ENCODE peak calls at places on chromosomes 3 and 15, in eight cellular contexts. P is GM13977, I is endothelial cell, R is colonic mucosa, W is psoas muscle, D is cardiac fibroblast, G is hepatocyte, J is HCT116. F is an unnamed sample.

GRCh38 chr15:31365655-31366127 is 39.1 kb downstream of the KLF13 start:
- DNase-seq in P (peak), I (peak), R (peak), W (peak), D (peak), G (peak), J (no peak), F (no peak)

GRCh38 chr3:197007296-197007940 is 22.2 kb downstream of the MELTF start:
- DNase-seq in P (no peak), I (no peak), R (no peak), W (no peak), D (no peak), G (peak), J (no peak), F (no peak)

GRCh38 chr3:177694316-177694715 is 497.0 kb upstream of the TBL1XR1 start:
- DNase-seq in P (no peak), I (no peak), R (no peak), W (no peak), D (peak), G (peak), J (no peak), F (no peak)

GRCh38 chr15:33584797-33585196 is 274.0 kb downstream of the RYR3 start:
- DNase-seq in P (no peak), I (no peak), R (no peak), W (no peak), D (peak), G (no peak), J (no peak), F (no peak)

GRCh38 chr15:101554115-101554915 is 64.8 kb upstream of the PCSK6 start:
- DNase-seq in P (no peak), I (no peak), R (no peak), W (no peak), D (no peak), G (no peak), J (no peak), F (no peak)

GRCh38 chr15:91199511-91199910 is 99.5 kb downstream of the SV2B start:
- DNase-seq in P (no peak), I (no peak), R (no peak), W (no peak), D (no peak), G (no peak), J (no peak), F (no peak)

GRCh38 chr3:196774191-196774820 is 34.6 kb downstream of the PAK2 start:
- DNase-seq in P (no peak), I (no peak), R (no peak), W (no peak), D (no peak), G (peak), J (no peak), F (no peak)

GRCh38 chr15:60507596-60508424 is 28.9 kb upstream of the ICE2 start:
- DNase-seq in P (peak), I (peak), R (peak), W (no peak), D (peak), G (peak), J (peak), F (no peak)

GRCh38 chr15:94322141-94322540 is 90.8 kb downstream of the MCTP2 start:
- DNase-seq in P (no peak), I (no peak), R (no peak), W (no peak), D (peak), G (no peak), J (no peak), F (no peak)

GRCh38 chr3:86785381-86785780 is 205.6 kb downstream of the VGLL3 start:
- DNase-seq in P (no peak), I (no peak), R (no peak), W (no peak), D (peak), G (peak), J (no peak), F (no peak)

GRCh38 chr3:123102826-123103225 is 36.0 kb downstream of the PDIA5 start:
- DNase-seq in P (no peak), I (no peak), R (no peak), W (no peak), D (no peak), G (peak), J (no peak), F (no peak)

GRCh38 chr15:41429003-41429890 is 12.4 kb downstream of the RTF1 start:
- DNase-seq in P (peak), I (no peak), R (peak), W (no peak), D (peak), G (peak), J (no peak), F (no peak)

GRCh38 chr15:38054488-38054887 is 120.0 kb downstream of the TMCO5A start:
- DNase-seq in P (no peak), I (no peak), R (no peak), W (no peak), D (peak), G (no peak), J (no peak), F (no peak)

GRCh38 chr3:46504780-46505179 is 7.0 kb downstream of the RTP3 start:
- DNase-seq in P (no peak), I (no peak), R (no peak), W (no peak), D (no peak), G (no peak), J (no peak), F (no peak)

GRCh38 chr3:172260381-172260780 is 187.9 kb downstream of the GHSR start:
- DNase-seq in P (no peak), I (no peak), R (no peak), W (no peak), D (peak), G (no peak), J (no peak), F (no peak)

GRCh38 chr3:24506966-24507775 is 12.5 kb upstream of the THRB start:
- DNase-seq in P (no peak), I (no peak), R (no peak), W (no peak), D (no peak), G (no peak), J (no peak), F (no peak)

GRCh38 chr15:78360958-78361714 is 21.0 kb downstream of the CRABP1 start:
- DNase-seq in P (no peak), I (no peak), R (no peak), W (no peak), D (no peak), G (no peak), J (no peak), F (no peak)

GRCh38 chr15:58546066-58546591 is 114.3 kb downstream of the LIPC start:
- DNase-seq in P (no peak), I (no peak), R (no peak), W (no peak), D (peak), G (no peak), J (no peak), F (no peak)

GRCh38 chr15:41544650-41545015 is 576 bp upstream of the RPAP1 start:
- DNase-seq in P (no peak), I (no peak), R (peak), W (peak), D (no peak), G (no peak), J (no peak), F (no peak)

GRCh38 chr15:91227062-91227461 is 127.0 kb downstream of the SV2B start:
- DNase-seq in P (no peak), I (no peak), R (no peak), W (no peak), D (no peak), G (no peak), J (no peak), F (no peak)

GRCh38 chr3:62667714-62668113 is 207.5 kb downstream of the CADPS start:
- DNase-seq in P (no peak), I (peak), R (no peak), W (no peak), D (no peak), G (no peak), J (no peak), F (no peak)

GRCh38 chr3:191644291-191644690 is 183.3 kb downstream of the PYDC2 start:
- DNase-seq in P (no peak), I (no peak), R (no peak), W (no peak), D (no peak), G (no peak), J (no peak), F (no peak)

GRCh38 chr3:153215971-153216370 is 53.9 kb downstream of the RAP2B start:
- DNase-seq in P (no peak), I (no peak), R (no peak), W (no peak), D (peak), G (peak), J (no peak), F (no peak)

GRCh38 chr15:67125589-67126502 is 60.4 kb downstream of the SMAD3 start:
- DNase-seq in P (no peak), I (no peak), R (no peak), W (peak), D (peak), G (peak), J (peak), F (no peak)

GRCh38 chr15:82298520-82298919 is 35.9 kb downstream of the SAXO2 start:
- DNase-seq in P (no peak), I (no peak), R (no peak), W (no peak), D (no peak), G (no peak), J (no peak), F (no peak)

GRCh38 chr3:105842449-105842848 is 26.4 kb downstream of the CBLB start:
- DNase-seq in P (no peak), I (no peak), R (no peak), W (no peak), D (no peak), G (no peak), J (no peak), F (no peak)

GRCh38 chr3:100096866-100097265 is 17.4 kb downstream of the FILIP1L start:
- DNase-seq in P (no peak), I (no peak), R (no peak), W (no peak), D (no peak), G (no peak), J (no peak), F (no peak)

GRCh38 chr3:100637197-100637631 is 27.8 kb downstream of the ADGRG7 start:
- DNase-seq in P (no peak), I (no peak), R (no peak), W (no peak), D (no peak), G (peak), J (no peak), F (no peak)

GRCh38 chr15:80798911-80799310 is 19.7 kb downstream of the CEMIP start:
- DNase-seq in P (no peak), I (no peak), R (no peak), W (no peak), D (no peak), G (no peak), J (no peak), F (no peak)

GRCh38 chr3:27590437-27591320 is 106.5 kb upstream of the SLC4A7 start:
- DNase-seq in P (no peak), I (peak), R (no peak), W (no peak), D (peak), G (no peak), J (no peak), F (no peak)

GRCh38 chr15:76674883-76675282 is 230.3 kb downstream of the SCAPER start:
- DNase-seq in P (no peak), I (no peak), R (no peak), W (no peak), D (peak), G (no peak), J (no peak), F (no peak)

GRCh38 chr3:10371167-10371566 is 50.3 kb upstream of the SEC13 start:
- DNase-seq in P (no peak), I (no peak), R (no peak), W (no peak), D (peak), G (no peak), J (no peak), F (no peak)

GRCh38 chr15:63908986-63909385 is 75.2 kb upstream of the HERC1 start:
- DNase-seq in P (no peak), I (no peak), R (no peak), W (no peak), D (no peak), G (no peak), J (no peak), F (no peak)

GRCh38 chr15:59349715-59350420 is 22.8 kb downstream of the MYO1E start:
- DNase-seq in P (no peak), I (no peak), R (no peak), W (peak), D (peak), G (peak), J (peak), F (no peak)

GRCh38 chr3:195554458-195554857 is 11.3 kb upstream of the PPP1R2 start:
- DNase-seq in P (no peak), I (no peak), R (no peak), W (no peak), D (no peak), G (no peak), J (no peak), F (no peak)

GRCh38 chr3:195558602-195559001 is 15.5 kb upstream of the PPP1R2 start:
- DNase-seq in P (peak), I (peak), R (peak), W (peak), D (peak), G (peak), J (peak), F (no peak)

GRCh38 chr3:195557327-195557726 is 14.2 kb upstream of the PPP1R2 start:
- DNase-seq in P (no peak), I (no peak), R (peak), W (no peak), D (no peak), G (no peak), J (no peak), F (no peak)

GRCh38 chr3:195555110-195555509 is 12.0 kb upstream of the PPP1R2 start:
- DNase-seq in P (no peak), I (no peak), R (no peak), W (no peak), D (no peak), G (no peak), J (no peak), F (no peak)

GRCh38 chr3:195556390-195556789 is 13.3 kb upstream of the PPP1R2 start:
- DNase-seq in P (no peak), I (peak), R (no peak), W (no peak), D (no peak), G (no peak), J (no peak), F (no peak)
- TF ChIP-seq CTCF in P (peak), I (no peak), R (peak), W (peak), D (peak), G (peak), J (peak), F (peak)

GRCh38 chr15:51289290-51289689 is 49.1 kb downstream of the CYP19A1 start:
- DNase-seq in P (no peak), I (no peak), R (no peak), W (no peak), D (no peak), G (no peak), J (no peak), F (no peak)

GRCh38 chr15:51284871-51285270 is 53.5 kb downstream of the CYP19A1 start:
- DNase-seq in P (no peak), I (no peak), R (no peak), W (no peak), D (no peak), G (no peak), J (no peak), F (no peak)

GRCh38 chr15:51288143-51289065 is 50.0 kb downstream of the CYP19A1 start:
- DNase-seq in P (no peak), I (no peak), R (peak), W (no peak), D (peak), G (peak), J (no peak), F (no peak)

GRCh38 chr15:51283026-51283425 is 55.4 kb downstream of the CYP19A1 start:
- DNase-seq in P (no peak), I (no peak), R (no peak), W (no peak), D (no peak), G (no peak), J (no peak), F (no peak)

GRCh38 chr15:51286816-51287215 is 51.6 kb downstream of the CYP19A1 start:
- DNase-seq in P (no peak), I (no peak), R (no peak), W (no peak), D (no peak), G (no peak), J (no peak), F (no peak)
- TF ChIP-seq CTCF in P (peak), I (no peak), R (peak), W (no peak), D (peak), G (peak), J (peak), F (no peak)

GRCh38 chr3:136728434-136728833 is 23.7 kb downstream of the STAG1 start:
- DNase-seq in P (no peak), I (no peak), R (no peak), W (no peak), D (no peak), G (no peak), J (no peak), F (no peak)

GRCh38 chr3:136725468-136725867 is 26.7 kb downstream of the STAG1 start:
- DNase-seq in P (no peak), I (no peak), R (no peak), W (no peak), D (no peak), G (no peak), J (no peak), F (no peak)

GRCh38 chr3:136731274-136731884 is 20.8 kb downstream of the STAG1 start:
- DNase-seq in P (no peak), I (no peak), R (no peak), W (no peak), D (no peak), G (no peak), J (no peak), F (no peak)

GRCh38 chr3:136730595-136731273 is 21.4 kb downstream of the STAG1 start:
- DNase-seq in P (no peak), I (no peak), R (peak), W (no peak), D (no peak), G (peak), J (no peak), F (no peak)

GRCh38 chr3:136728918-136729317 is 23.3 kb downstream of the STAG1 start:
- DNase-seq in P (no peak), I (no peak), R (no peak), W (no peak), D (peak), G (peak), J (no peak), F (no peak)
- TF ChIP-seq CTCF in P (no peak), I (no peak), R (no peak), W (no peak), D (no peak), G (no peak), J (no peak), F (no peak)

GRCh38 chr3:186421946-186422345 is 59.9 kb upstream of the DGKG start:
- DNase-seq in P (no peak), I (no peak), R (no peak), W (no peak), D (no peak), G (no peak), J (no peak), F (no peak)

GRCh38 chr3:186427627-186428026 is 65.6 kb upstream of the DGKG start:
- DNase-seq in P (no peak), I (no peak), R (no peak), W (no peak), D (peak), G (peak), J (no peak), F (no peak)

DNA sequence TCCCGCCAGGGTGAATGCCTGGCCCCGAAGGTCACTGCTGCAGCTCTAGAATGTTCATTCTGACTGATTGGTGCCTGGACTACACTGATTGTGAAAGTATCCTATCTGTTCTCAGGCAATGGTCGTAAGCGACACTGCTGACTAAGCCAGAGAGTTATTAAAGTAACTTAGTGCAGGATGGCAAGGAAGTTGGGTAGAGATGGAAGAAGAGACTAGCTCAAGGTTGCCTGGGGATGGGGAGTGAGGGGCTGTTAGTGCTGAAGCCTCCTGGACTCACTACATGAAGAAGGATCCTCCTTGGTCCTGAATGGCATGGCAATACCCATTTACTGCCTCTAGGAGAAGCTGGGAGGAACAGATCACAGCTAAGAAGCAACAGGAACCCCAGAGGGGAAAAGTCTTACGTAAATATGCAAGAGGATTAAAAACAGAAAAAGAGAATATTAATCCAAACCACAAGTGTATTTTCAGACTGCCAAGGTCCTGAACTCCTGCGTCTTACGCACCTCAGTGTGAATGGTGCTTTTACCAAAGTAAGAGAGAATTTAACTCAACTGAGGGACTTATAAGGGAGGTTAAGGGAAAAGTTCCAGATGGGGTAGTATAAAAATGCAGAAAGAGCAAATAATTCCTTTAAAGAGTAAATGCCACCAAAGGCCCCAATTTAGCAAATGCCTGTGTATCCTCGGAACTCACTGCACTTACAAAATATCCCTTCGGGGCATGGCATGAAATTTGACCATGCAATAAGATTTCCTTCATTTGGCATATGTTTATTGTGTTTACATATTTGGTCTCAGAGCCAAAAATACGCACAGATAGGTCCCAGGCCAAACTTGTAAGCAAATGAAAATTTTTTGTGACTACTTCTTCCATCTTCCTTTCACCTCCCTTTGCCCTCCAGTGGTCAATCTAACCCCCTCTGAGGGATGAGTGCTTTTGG is 64.0 kb upstream of the DGKG start:
- DNase-seq in P (no peak), I (no peak), R (no peak), W (no peak), D (peak), G (peak), J (no peak), F (no peak)
- TF ChIP-seq CTCF in P (peak), I (no peak), R (no peak), W (peak), D (peak), G (peak), J (no peak), F (peak)

GRCh38 chr3:107946700-107947099 is 144.1 kb downstream of the CD47 start:
- DNase-seq in P (no peak), I (no peak), R (no peak), W (no peak), D (no peak), G (no peak), J (no peak), F (no peak)
- TF ChIP-seq CTCF in P (no peak), I (peak), R (no peak), W (no peak), D (no peak), G (no peak), J (no peak), F (no peak)

DNA sequence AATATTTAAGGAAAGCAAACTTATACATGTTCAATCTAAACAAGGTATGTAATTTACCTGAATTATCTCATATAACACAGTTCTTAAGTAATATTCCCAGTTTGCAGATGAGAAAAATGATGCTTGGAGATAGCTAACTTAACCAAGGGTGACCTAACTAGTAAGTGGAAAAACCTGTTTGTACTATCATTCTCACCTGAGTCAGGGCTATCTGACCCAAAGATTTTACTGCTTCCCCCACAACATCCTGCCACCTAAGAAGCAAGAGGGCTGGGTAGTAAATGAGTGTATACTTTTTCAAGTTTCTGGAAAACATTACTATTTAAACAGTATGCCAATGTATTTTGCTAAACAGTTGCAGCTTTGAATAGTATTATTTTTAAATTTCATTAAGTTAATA is 10.6 kb downstream of the TP63 start:
- DNase-seq in P (no peak), I (no peak), R (no peak), W (no peak), D (no peak), G (no peak), J (no peak), F (no peak)
- TF ChIP-seq CTCF in P (no peak), I (no peak), R (no peak), W (no peak), D (no peak), G (no peak), J (no peak), F (no peak)

GRCh38 chr3:50154476-50154839 is 666 bp upstream of the SEMA3F start:
- DNase-seq in P (peak), I (peak), R (no peak), W (no peak), D (no peak), G (no peak), J (no peak), F (no peak)
- TF ChIP-seq CTCF in P (peak), I (no peak), R (no peak), W (peak), D (no peak), G (peak), J (no peak), F (peak)

F was measured in type B pancreatic cell.